ENCODE peak calls at places on chromosomes 3 and 15, in seven cellular contexts. D is stimulated activated CD4-positive, alpha-beta T cell treated with anti-CD3 and anti-CD28 coated beads, Interleukin-1b, Interleukin-23, amount 100 ng/mL, for 24 hours; O is caudate nucleus; M is posterior cingulate gyrus; Q is GM19239; S is activated CD4-positive, alpha-beta T cell treated with anti-CD3 and anti-CD28 coated beads for 1 hour; E is endothelial cell. I is an unnamed sample.
A peak's percentile ranks its signal among the peaks of the same experiment; 100 is the strongest.

GRCh38 chr3:185781759-185782158 is 43.1 kb downstream of the IGF2BP2 start:
- DNase-seq in M (no peak), E (no peak), Q (no peak), O (no peak), D (no peak), S (no peak), I (no peak)

GRCh38 chr3:58683001-58683845 is 16.6 kb upstream of the FAM3D start:
- DNase-seq in M (no peak), E (no peak), S (no peak), O (no peak), Q (no peak), D (no peak), I (no peak)

GRCh38 chr3:155065537-155065936 is 14.6 kb upstream of the MME start:
- DNase-seq in Q (no peak), S (no peak), D (no peak), M (no peak), O (no peak), E (no peak), I (no peak)

GRCh38 chr3:144687862-144688261 is 716.2 kb downstream of the DIPK2A start:
- DNase-seq in Q (no peak), E (no peak), S (no peak), O (no peak), D (no peak), M (no peak), I (no peak)

GRCh38 chr15:100897201-100897872 is 17.7 kb downstream of the ALDH1A3 start:
- DNase-seq in Q (no peak), S (no peak), M (no peak), D (no peak), E (no peak), O (no peak), I (no peak)

GRCh38 chr15:93830221-93830765 is 401.1 kb upstream of the MCTP2 start:
- DNase-seq in D (no peak), M (no peak), S (no peak), E (no peak), O (no peak), Q (no peak), I (no peak)

GRCh38 chr15:89171136-89172072 is 50.0 kb downstream of the RLBP1 start:
- DNase-seq in M (peak; percentile 42), S (no peak), D (no peak), E (peak; percentile 78), Q (no peak), O (peak; percentile 34), I (peak; percentile 37)

GRCh38 chr3:192299921-192300320 is 427.4 kb downstream of the FGF12 start:
- DNase-seq in O (no peak), D (no peak), Q (no peak), E (no peak), M (no peak), S (no peak), I (no peak)

GRCh38 chr3:134772591-134772990 is 22.5 kb upstream of the EPHB1 start:
- DNase-seq in E (no peak), O (no peak), Q (no peak), S (no peak), D (no peak), M (no peak), I (no peak)

GRCh38 chr3:42032693-42033349 is 58.3 kb upstream of the TRAK1 start:
- DNase-seq in O (peak; percentile 18), M (no peak), S (no peak), Q (no peak), E (no peak), D (no peak), I (no peak)

GRCh38 chr15:48963524-48964113 is at the start of gene SHC4:
- DNase-seq in E (peak; percentile 58), M (peak; percentile 64), S (no peak), Q (no peak), O (peak; percentile 68), D (no peak), I (peak; percentile 73)

GRCh38 chr15:66138096-66138783 is 115.3 kb downstream of the MEGF11 start:
- DNase-seq in D (no peak), E (no peak), O (no peak), M (no peak), Q (no peak), S (no peak), I (no peak)

GRCh38 chr3:24088782-24089181 is 143.7 kb downstream of the NR1D2 start:
- DNase-seq in D (no peak), O (no peak), M (no peak), E (no peak), S (no peak), Q (peak; percentile 22), I (peak; percentile 21)

GRCh38 chr3:105715372-105715771 is 153.4 kb downstream of the CBLB start:
- DNase-seq in Q (no peak), D (no peak), M (no peak), O (no peak), E (no peak), S (no peak), I (no peak)

GRCh38 chr15:100043732-100044131 is 298.0 kb downstream of the ADAMTS17 start:
- DNase-seq in M (no peak), D (no peak), Q (no peak), S (no peak), O (no peak), E (no peak), I (no peak)

GRCh38 chr15:33789141-33789540 is 179.2 kb upstream of the CHRM5 start:
- DNase-seq in D (no peak), O (no peak), S (no peak), M (no peak), Q (no peak), E (no peak), I (no peak)

GRCh38 chr3:58679974-58680656 is 13.5 kb upstream of the FAM3D start:
- DNase-seq in D (no peak), O (no peak), E (no peak), Q (no peak), S (no peak), M (no peak), I (peak; percentile 4)

GRCh38 chr3:170689218-170689874 is 103.5 kb upstream of the SLC7A14 start:
- DNase-seq in O (no peak), S (no peak), Q (no peak), M (no peak), D (no peak), E (peak; percentile 4), I (no peak)

GRCh38 chr15:63010386-63010785 is 32.2 kb upstream of the TPM1 start:
- DNase-seq in E (no peak), D (no peak), O (no peak), Q (no peak), S (no peak), M (no peak), I (no peak)

GRCh38 chr3:162390891-162391290 is 894.3 kb downstream of the OTOL1 start:
- DNase-seq in Q (no peak), E (no peak), D (no peak), M (no peak), O (no peak), S (no peak), I (no peak)

GRCh38 chr3:138230525-138230924 is 43.4 kb downstream of the ARMC8 start:
- DNase-seq in S (no peak), M (no peak), Q (no peak), O (no peak), D (no peak), E (no peak), I (no peak)

GRCh38 chr3:16317561-16317945 is 52.5 kb downstream of the OXNAD1 start:
- DNase-seq in E (no peak), S (no peak), M (no peak), D (no peak), O (no peak), Q (no peak), I (no peak)

GRCh38 chr3:173750095-173750494 is 352.6 kb downstream of the NLGN1 start:
- DNase-seq in E (no peak), Q (no peak), S (no peak), O (no peak), M (no peak), D (no peak), I (no peak)

GRCh38 chr3:148999806-149000205 is 8.5 kb downstream of the GYG1 start:
- DNase-seq in O (no peak), S (no peak), M (no peak), E (no peak), D (no peak), Q (no peak), I (no peak)

GRCh38 chr3:157499342-157499963 is 3.8 kb downstream of the VEPH1 start:
- DNase-seq in D (no peak), S (no peak), M (no peak), Q (no peak), E (peak; percentile 55), O (no peak), I (no peak)

I was measured in GM13976.